ENCODE peak calls at places on chromosomes 1 and 21, in eight cellular contexts. Y, M, Z, L, F, X, V and R are unnamed samples.

GRCh38 chr1:32150847-32151246 is 28.6 kb upstream of the TXLNA start:
- DNase-seq in Y (no peak), M (no peak), Z (no peak), L (no peak), F (peak), X (no peak), V (peak), R (no peak)

GRCh38 chr1:203038217-203038741 is 12.0 kb downstream of the PPFIA4 start:
- DNase-seq in Y (peak), M (peak), Z (peak), L (no peak), F (peak), X (no peak), V (peak), R (peak)

GRCh38 chr1:64043976-64044375 is 159.4 kb upstream of the UBE2U start:
- DNase-seq in Y (peak), M (no peak), Z (peak), L (no peak), F (peak), X (no peak), V (peak), R (no peak)

GRCh38 chr1:109498161-109498801 is 4.4 kb downstream of the CYB561D1 start:
- DNase-seq in Y (peak), M (no peak), Z (peak), L (no peak), F (no peak), X (no peak), V (peak), R (peak)

GRCh38 chr1:43634729-43635128 is 15.2 kb upstream of the KDM4A start:
- DNase-seq in Y (peak), M (no peak), Z (no peak), L (no peak), F (no peak), X (no peak), V (no peak), R (no peak)

GRCh38 chr21:37710555-37711293 is 205.5 kb downstream of the KCNJ6 start:
- DNase-seq in Y (no peak), M (peak), Z (peak), L (no peak), F (no peak), X (no peak), V (peak), R (no peak)

GRCh38 chr1:246609632-246610031 is 43.4 kb downstream of the CNST start:
- DNase-seq in Y (peak), M (no peak), Z (peak), L (no peak), F (no peak), X (no peak), V (no peak), R (no peak)

GRCh38 chr1:183105449-183105848 is 80.6 kb upstream of the LAMC2 start:
- DNase-seq in Y (peak), M (no peak), Z (peak), L (no peak), F (no peak), X (no peak), V (peak), R (no peak)

GRCh38 chr1:185480545-185480944 is 163.5 kb upstream of the IVNS1ABP start:
- DNase-seq in Y (no peak), M (no peak), Z (no peak), L (no peak), F (no peak), X (no peak), V (no peak), R (no peak)

GRCh38 chr1:84665703-84666317 is 24.5 kb downstream of the SSX2IP start:
- DNase-seq in Y (peak), M (no peak), Z (peak), L (no peak), F (no peak), X (no peak), V (peak), R (no peak)

GRCh38 chr1:222521299-222522104 is 26.4 kb downstream of the HHIPL2 start:
- DNase-seq in Y (no peak), M (no peak), Z (peak), L (no peak), F (no peak), X (no peak), V (peak), R (peak)

GRCh38 chr1:112341986-112342385 is 54.0 kb upstream of the CTTNBP2NL start:
- DNase-seq in Y (no peak), M (no peak), Z (no peak), L (no peak), F (no peak), X (no peak), V (no peak), R (no peak)

GRCh38 chr1:241424480-241424971 is 67.5 kb upstream of the RGS7 start:
- DNase-seq in Y (no peak), M (no peak), Z (no peak), L (no peak), F (no peak), X (no peak), V (no peak), R (no peak)

GRCh38 chr1:248730507-248731335 is 24.8 kb downstream of the LYPD8 start:
- DNase-seq in Y (no peak), M (no peak), Z (no peak), L (no peak), F (no peak), X (no peak), V (no peak), R (no peak)

GRCh38 chr1:33852711-33853110 is 11.2 kb upstream of the HMGB4 start:
- DNase-seq in Y (peak), M (no peak), Z (no peak), L (no peak), F (no peak), X (no peak), V (no peak), R (no peak)

GRCh38 chr1:230713138-230713537 is 784 bp downstream of the AGT start:
- DNase-seq in Y (no peak), M (no peak), Z (no peak), L (no peak), F (no peak), X (no peak), V (no peak), R (no peak)

GRCh38 chr1:91846007-91846620 is 39.8 kb downstream of the TGFBR3 start:
- DNase-seq in Y (peak), M (peak), Z (peak), L (no peak), F (peak), X (no peak), V (peak), R (no peak)

GRCh38 chr1:244614113-244614836 is 38.7 kb upstream of the DESI2 start:
- DNase-seq in Y (no peak), M (no peak), Z (peak), L (no peak), F (no peak), X (no peak), V (no peak), R (no peak)

GRCh38 chr1:41696381-41696780 is 211.9 kb upstream of the EDN2 start:
- DNase-seq in Y (no peak), M (no peak), Z (no peak), L (no peak), F (no peak), X (no peak), V (no peak), R (no peak)

GRCh38 chr1:90718411-90719320 is 1.6 kb upstream of the BARHL2 start:
- DNase-seq in Y (peak), M (no peak), Z (no peak), L (no peak), F (no peak), X (no peak), V (no peak), R (no peak)

GRCh38 chr21:44919111-44919912 is 1.4 kb downstream of the ITGB2 start:
- DNase-seq in Y (no peak), M (no peak), Z (no peak), L (no peak), F (no peak), X (no peak), V (no peak), R (peak)

GRCh38 chr1:25804964-25805862 is 5.2 kb downstream of the SELENON start:
- DNase-seq in Y (no peak), M (no peak), Z (no peak), L (no peak), F (no peak), X (no peak), V (no peak), R (no peak)

GRCh38 chr1:53535846-53536245 is 76.6 kb downstream of the DMRTB1 start:
- DNase-seq in Y (peak), M (no peak), Z (no peak), L (no peak), F (no peak), X (no peak), V (peak), R (no peak)

GRCh38 chr1:25204797-25205441 is 27.4 kb downstream of the SYF2 start:
- DNase-seq in Y (peak), M (no peak), Z (peak), L (no peak), F (no peak), X (no peak), V (peak), R (no peak)

GRCh38 chr1:69138172-69138571 is 429.6 kb upstream of the LRRC7 start:
- DNase-seq in Y (no peak), M (no peak), Z (no peak), L (no peak), F (no peak), X (no peak), V (no peak), R (no peak)

GRCh38 chr21:15552914-15553491 is 176.8 kb upstream of the USP25 start:
- DNase-seq in Y (peak), M (no peak), Z (peak), L (no peak), F (no peak), X (no peak), V (peak), R (no peak)

GRCh38 chr1:183270541-183271141 is 84.6 kb downstream of the LAMC2 start:
- DNase-seq in Y (peak), M (no peak), Z (peak), L (no peak), F (no peak), X (no peak), V (peak), R (no peak)

GRCh38 chr1:44808063-44808937 is at the start of gene BTBD19:
- DNase-seq in Y (peak), M (peak), Z (peak), L (no peak), F (peak), X (peak), V (peak), R (no peak)

GRCh38 chr1:186806477-186806876 is 22.3 kb upstream of the PLA2G4A start:
- DNase-seq in Y (no peak), M (no peak), Z (peak), L (no peak), F (no peak), X (no peak), V (peak), R (peak)

GRCh38 chr1:83882906-83883305 is 116.0 kb downstream of the TTLL7 start:
- DNase-seq in Y (no peak), M (peak), Z (peak), L (no peak), F (no peak), X (no peak), V (peak), R (no peak)

GRCh38 chr1:113109908-113110554 is 37.0 kb downstream of the LRIG2 start:
- DNase-seq in Y (peak), M (peak), Z (peak), L (no peak), F (peak), X (no peak), V (peak), R (no peak)

DNA sequence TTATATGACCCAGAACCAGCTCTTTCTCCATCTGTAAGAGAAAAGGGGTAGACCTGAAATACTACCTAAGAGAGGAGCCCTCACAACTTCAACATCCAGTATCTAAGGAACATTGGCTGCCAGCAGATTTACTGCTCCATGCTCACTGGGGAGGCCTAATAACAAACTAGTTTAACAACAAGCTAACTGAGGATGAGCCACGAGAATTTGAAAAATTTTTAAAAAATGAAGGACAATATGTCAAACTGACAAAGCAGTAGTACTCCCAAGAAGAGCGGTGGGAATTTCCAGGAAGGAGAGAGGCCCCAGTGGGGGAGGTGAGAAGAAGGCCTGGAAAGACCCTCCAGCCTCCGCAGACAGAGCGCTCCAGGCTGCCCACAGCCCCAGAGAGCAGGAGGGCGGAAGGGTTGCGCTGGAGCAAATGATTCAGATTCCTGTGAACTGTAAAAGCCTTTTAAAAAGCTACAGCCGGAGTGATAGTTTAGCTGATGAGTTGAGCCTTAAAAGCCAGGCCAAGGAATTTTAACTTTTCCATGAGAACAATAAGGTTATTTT is 78.6 kb downstream of the SIPA1L2 start:
- DNase-seq in Y (no peak), M (no peak), Z (no peak), L (no peak), F (no peak), X (no peak), V (no peak), R (no peak)
- H3K4me3 ChIP-seq in Y (no peak), M (no peak), Z (no peak), L (no peak), F (no peak), X (no peak), V (no peak), R (no peak)

GRCh38 chr1:156368889-156369684 is at the start of gene RHBG:
- DNase-seq in Y (peak), M (no peak), Z (peak), L (no peak), F (no peak), X (no peak), V (peak), R (peak)
- H3K4me3 ChIP-seq in Y (peak), M (peak), Z (peak), L (peak), F (peak), X (no peak), V (no peak), R (no peak)

DNA sequence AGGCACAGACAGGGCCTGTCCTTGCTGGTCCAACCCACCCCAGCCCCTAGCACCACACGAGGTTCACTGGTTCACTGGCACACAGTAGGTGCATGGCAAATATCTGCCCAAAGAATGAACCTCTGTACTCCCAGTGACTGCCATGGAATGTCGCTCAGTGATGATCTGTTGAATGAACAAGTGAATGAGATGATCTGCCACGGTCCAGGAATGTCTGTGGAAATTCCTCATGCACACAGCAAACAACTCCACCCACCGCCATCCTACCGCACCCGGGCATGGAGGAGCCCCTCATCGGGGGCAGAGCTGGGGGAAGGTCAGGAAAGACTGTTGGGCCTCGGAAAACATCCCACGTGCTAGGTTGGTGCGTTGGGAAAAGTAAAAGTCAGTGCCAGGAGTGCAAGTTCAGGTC is 1.7 kb downstream of the HSPG2 start:
- DNase-seq in Y (peak), M (no peak), Z (no peak), L (no peak), F (no peak), X (no peak), V (peak), R (no peak)
- H3K4me3 ChIP-seq in Y (peak), M (peak), Z (no peak), L (peak), F (peak), X (no peak), V (peak), R (no peak)

GRCh38 chr1:165893507-165893906 is 66.1 kb downstream of the UCK2 start:
- DNase-seq in Y (no peak), M (no peak), Z (no peak), L (no peak), F (no peak), X (no peak), V (no peak), R (no peak)
- H3K4me3 ChIP-seq in Y (no peak), M (no peak), Z (no peak), L (no peak), F (no peak), X (no peak), V (no peak), R (no peak)

GRCh38 chr21:41684381-41685245 is 82.2 kb downstream of the RIPK4 start:
- DNase-seq in Y (peak), M (no peak), Z (peak), L (no peak), F (no peak), X (no peak), V (peak), R (no peak)
- H3K4me3 ChIP-seq in Y (no peak), M (no peak), Z (no peak), L (no peak), F (no peak), X (no peak), V (no peak), R (no peak)

GRCh38 chr21:32389337-32390015 is 3.3 kb downstream of the URB1 start:
- DNase-seq in Y (peak), M (no peak), Z (peak), L (no peak), F (no peak), X (no peak), V (peak), R (no peak)

GRCh38 chr21:32392299-32392879 is 423 bp downstream of the URB1 start:
- DNase-seq in Y (peak), M (no peak), Z (no peak), L (no peak), F (no peak), X (no peak), V (no peak), R (no peak)

GRCh38 chr21:32392880-32393676 is at the start of gene URB1:
- DNase-seq in Y (peak), M (peak), Z (peak), L (peak), F (peak), X (peak), V (peak), R (peak)

GRCh38 chr21:32393677-32394001 is 827 bp upstream of the URB1 start:
- DNase-seq in Y (no peak), M (no peak), Z (no peak), L (no peak), F (no peak), X (no peak), V (no peak), R (peak)

DNA sequence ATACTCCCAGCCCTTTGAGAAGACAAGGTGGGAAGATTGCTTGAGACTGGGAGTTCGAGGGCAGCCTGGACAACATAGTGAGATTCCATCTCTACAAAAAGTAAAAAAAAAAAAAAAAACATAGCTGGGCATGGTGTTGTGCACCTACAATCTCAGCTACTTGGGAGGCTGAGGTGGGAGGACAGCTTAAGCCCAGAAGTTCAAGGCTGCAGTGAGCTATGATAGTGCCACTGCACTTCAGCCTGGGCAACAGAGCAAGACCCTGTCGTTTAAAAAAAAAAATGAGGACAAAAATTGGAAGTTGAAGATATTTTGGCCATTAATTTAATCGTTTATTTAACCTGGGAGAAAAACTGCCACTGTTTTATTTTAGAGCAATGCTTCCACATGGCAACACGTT is 1.1 kb downstream of the URB1 start:
- DNase-seq in Y (no peak), M (no peak), Z (no peak), L (no peak), F (no peak), X (no peak), V (no peak), R (no peak)
- H3K4me3 ChIP-seq in Y (peak), M (peak), Z (peak), L (peak), F (peak), X (peak), V (peak), R (peak)

DNA sequence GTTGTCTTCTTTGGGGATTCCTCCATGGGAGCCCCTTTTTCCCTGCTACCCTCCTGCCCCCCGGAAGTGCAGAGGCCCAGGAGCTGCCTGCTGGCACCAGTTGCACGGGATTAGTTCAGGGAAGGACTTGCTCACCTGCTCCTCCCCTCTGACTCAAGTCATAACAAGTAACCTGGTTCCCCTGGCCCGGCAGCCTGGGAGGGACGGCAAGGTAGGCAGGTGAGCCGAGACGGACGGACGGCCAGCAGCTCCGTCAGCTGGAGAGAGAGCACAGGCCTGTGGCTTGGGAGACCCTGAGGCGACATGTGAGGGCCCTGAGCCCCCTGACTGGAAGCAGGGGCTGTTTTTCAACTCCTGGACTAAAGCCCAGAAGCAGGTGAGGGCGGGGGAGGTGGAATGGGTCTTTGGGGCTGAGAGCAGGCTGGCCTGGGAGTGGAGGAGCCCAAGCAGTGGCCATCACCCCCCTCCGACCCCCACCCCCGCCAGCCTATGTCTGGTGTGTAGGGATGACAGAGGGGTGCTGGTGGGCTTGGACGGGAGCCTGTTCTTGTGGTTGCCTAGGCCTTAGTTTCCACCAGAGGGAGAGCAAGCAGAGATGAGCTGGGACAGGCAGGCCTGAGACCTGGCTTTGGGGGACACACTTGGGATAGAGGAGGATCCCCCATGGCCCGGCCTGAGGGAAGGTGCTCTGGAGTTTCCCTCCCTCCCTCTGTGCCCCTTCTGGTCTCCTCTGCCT is at the start of gene INAVA:
- DNase-seq in Y (no peak), M (no peak), Z (no peak), L (no peak), F (no peak), X (no peak), V (no peak), R (no peak)
- H3K4me3 ChIP-seq in Y (no peak), M (no peak), Z (no peak), L (peak), F (no peak), X (no peak), V (no peak), R (peak)